ENCODE peak calls at places on chromosome 3, in five cellular contexts. G is heart left ventricle; X is right lobe of liver; P is lower lobe of right lung; V is naive thymus-derived CD4-positive, alpha-beta T cell. J is an unnamed sample.
A peak's percentile ranks its signal among the peaks of the same experiment; 100 is the strongest.

GRCh38 chr3:150681037-150681436 is 22.7 kb downstream of the ERICH6 start:
- ATAC-seq in G (no peak), X (no peak), P (no peak), V (peak; percentile 58), J (no peak)

GRCh38 chr3:37510749-37511148 is 336.4 kb upstream of the LRRFIP2 start:
- ATAC-seq in G (no peak), X (peak; percentile 58), P (peak; percentile 37), V (peak; percentile 61), J (peak; percentile 64)

GRCh38 chr3:127177226-127177625 is 15.7 kb upstream of the PRR23E start:
- ATAC-seq in G (peak; percentile 76), X (peak; percentile 34), P (peak; percentile 66), V (no peak), J (no peak)

GRCh38 chr3:70889162-70890045 is 577.0 kb upstream of the MDFIC2 start:
- ATAC-seq in G (peak; percentile 85), X (no peak), P (peak; percentile 47), V (no peak), J (peak; percentile 85)

GRCh38 chr3:189652042-189652441 is 20.9 kb downstream of the TP63 start:
- ATAC-seq in G (no peak), X (peak; percentile 25), P (no peak), V (no peak), J (no peak)

GRCh38 chr3:195212749-195213085 is 58.2 kb downstream of the XXYLT1 start:
- ATAC-seq in G (no peak), X (no peak), P (no peak), V (no peak), J (no peak)

GRCh38 chr3:133540896-133541674 is 32.4 kb upstream of the CDV3 start:
- ATAC-seq in G (no peak), X (peak; percentile 82), P (peak; percentile 39), V (no peak), J (no peak)

GRCh38 chr3:134350861-134351311 is 23.4 kb downstream of the AMOTL2 start:
- ATAC-seq in G (no peak), X (no peak), P (peak; percentile 35), V (no peak), J (no peak)

GRCh38 chr3:119702530-119703527 is at the start of gene CFAP91:
- ATAC-seq in G (peak; percentile 99), X (peak; percentile 97), P (peak; percentile 100), V (peak; percentile 97), J (peak; percentile 99)

GRCh38 chr3:82130056-82130455 is 368.6 kb upstream of the GBE1 start:
- ATAC-seq in G (peak; percentile 45), X (peak; percentile 37), P (peak; percentile 65), V (peak; percentile 81), J (peak; percentile 22)

GRCh38 chr3:14137004-14137403 is 12.2 kb downstream of the TMEM43 start:
- ATAC-seq in G (peak; percentile 61), X (peak; percentile 33), P (peak; percentile 39), V (no peak), J (no peak)

GRCh38 chr3:104740874-104741273 is 625.8 kb upstream of the ALCAM start:
- ATAC-seq in G (no peak), X (no peak), P (no peak), V (peak; percentile 26), J (no peak)

GRCh38 chr3:63400259-63400860 is 122.3 kb downstream of the SYNPR start:
- ATAC-seq in G (no peak), X (no peak), P (no peak), V (no peak), J (no peak)

GRCh38 chr3:164004205-164004604 is 1074.1 kb downstream of the SI start:
- ATAC-seq in G (no peak), X (no peak), P (no peak), V (no peak), J (no peak)

GRCh38 chr3:68173230-68173629 is 518.8 kb upstream of the SUCLG2 start:
- ATAC-seq in G (no peak), X (no peak), P (no peak), V (no peak), J (no peak)

GRCh38 chr3:194687638-194688206 is 2.0 kb downstream of the FAM43A start:
- ATAC-seq in G (peak; percentile 20), X (peak; percentile 47), P (peak; percentile 80), V (peak; percentile 78), J (peak; percentile 52)

GRCh38 chr3:195081242-195081963 is 189.6 kb downstream of the XXYLT1 start:
- ATAC-seq in G (peak; percentile 62), X (no peak), P (peak; percentile 45), V (no peak), J (no peak)

GRCh38 chr3:186633481-186633880 is 6.7 kb upstream of the FETUB start:
- ATAC-seq in G (no peak), X (peak; percentile 42), P (no peak), V (no peak), J (no peak)

GRCh38 chr3:132360717-132361116 is 43.5 kb downstream of the ACP3 start:
- ATAC-seq in G (no peak), X (no peak), P (no peak), V (no peak), J (no peak)

GRCh38 chr3:98784042-98784441 is 20.9 kb downstream of the ST3GAL6 start:
- ATAC-seq in G (peak; percentile 13), X (peak; percentile 69), P (peak; percentile 70), V (no peak), J (no peak)

GRCh38 chr3:32469151-32469874 is 33.3 kb downstream of the CMTM6 start:
- ATAC-seq in G (no peak), X (peak; percentile 17), P (no peak), V (no peak), J (no peak)

GRCh38 chr3:116423365-116423764 is 21.9 kb downstream of the LSAMP start:
- ATAC-seq in G (no peak), X (no peak), P (no peak), V (no peak), J (no peak)

GRCh38 chr3:89353465-89353864 is 246.0 kb downstream of the EPHA3 start:
- ATAC-seq in G (no peak), X (no peak), P (no peak), V (no peak), J (no peak)

GRCh38 chr3:128800241-128801187 is 74.5 kb downstream of the RAB7A start:
- ATAC-seq in G (peak; percentile 84), X (no peak), P (no peak), V (no peak), J (peak; percentile 86)

GRCh38 chr3:184058029-184058428 is 5.2 kb downstream of the HTR3C start:
- ATAC-seq in G (no peak), X (no peak), P (no peak), V (no peak), J (no peak)
- H3K27ac ChIP-seq in G (no peak overlapping the region), X (no peak overlapping the region), P (no peak overlapping the region), V (no peak overlapping the region), J (no peak overlapping the region)

DNA sequence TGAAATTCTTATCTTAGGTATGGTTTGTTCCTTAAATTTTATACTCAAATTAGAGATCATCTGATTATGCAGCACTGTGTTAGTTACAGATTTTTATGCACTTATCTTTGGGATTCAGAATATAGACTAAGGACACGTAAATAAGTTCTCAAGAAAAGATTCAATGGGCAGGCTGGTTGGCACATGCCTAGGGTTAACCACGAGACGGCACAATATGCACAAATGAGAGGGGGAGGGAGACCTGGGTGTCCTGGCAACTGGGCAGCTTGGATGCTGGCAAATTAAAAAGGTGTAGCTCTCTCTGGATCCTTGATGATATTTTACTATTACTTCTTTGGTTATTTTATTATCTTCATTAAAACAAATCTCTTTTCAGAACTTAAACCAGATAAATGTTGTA is 672 bp downstream of the AADAC start:
- ATAC-seq in G (no peak), X (peak; percentile 76), P (no peak), V (no peak), J (no peak)
- H3K4me3 ChIP-seq in G (no peak overlapping the region), X (peak overlapping the region; percentile 30), P (no peak overlapping the region), V (no peak overlapping the region), J (no peak overlapping the region)

GRCh38 chr3:59456852-59457485 is 407.1 kb upstream of the CFAP20DC start:
- ATAC-seq in G (no peak), X (no peak), P (no peak), V (no peak), J (no peak)

GRCh38 chr3:59451800-59452741 is 402.2 kb upstream of the CFAP20DC start:
- ATAC-seq in G (no peak), X (no peak), P (peak; percentile 38), V (no peak), J (no peak)

GRCh38 chr3:59446775-59447465 is 397.1 kb upstream of the CFAP20DC start:
- ATAC-seq in G (no peak), X (no peak), P (no peak), V (no peak), J (no peak)

GRCh38 chr3:59451041-59451763 is 401.4 kb upstream of the CFAP20DC start:
- ATAC-seq in G (peak; percentile 63), X (peak; percentile 37), P (peak; percentile 79), V (peak; percentile 95), J (no peak)
- H3K27ac ChIP-seq in G (no peak overlapping the region), X (peak overlapping the region; percentile 3), P (peak overlapping the region; percentile 54), V (peak overlapping the region; percentile 76), J (no peak overlapping the region)

DNA sequence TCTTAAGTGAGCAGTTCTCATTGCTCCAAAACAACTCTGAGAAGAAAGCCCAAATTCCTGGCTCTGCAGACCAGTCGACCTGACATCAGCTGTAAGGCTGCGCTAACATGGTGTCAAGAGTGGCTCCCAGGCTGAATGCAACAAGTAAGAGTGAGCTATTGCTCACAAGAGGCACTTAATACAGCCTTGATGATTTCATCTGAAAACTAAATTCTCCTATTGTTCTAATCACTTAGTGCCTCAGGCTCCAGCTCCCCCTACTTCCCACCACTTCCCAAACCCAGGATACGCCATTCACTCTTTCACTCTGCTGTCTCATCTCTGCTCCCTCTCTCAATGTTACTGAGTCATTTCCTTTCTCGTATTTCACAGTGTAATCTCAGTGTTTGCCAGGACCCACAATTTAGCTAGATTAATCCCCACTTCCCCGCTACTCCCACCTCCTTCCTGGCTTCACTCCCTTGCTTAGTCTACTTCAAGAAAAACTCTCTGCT is 81.7 kb downstream of the WWTR1 start:
- ATAC-seq in G (peak; percentile 84), X (peak; percentile 78), P (peak; percentile 75), V (no peak), J (peak; percentile 73)
- H3K4me3 ChIP-seq in G (no peak overlapping the region), X (no peak overlapping the region), P (no peak overlapping the region), V (no peak overlapping the region), J (no peak overlapping the region)

J was measured in gastroesophageal sphincter.